ENCODE peak calls at places on chromosomes 11 and 22, in four cellular contexts. Y is fibroblast of lung; N is CD8-positive, alpha-beta memory T cell; Z is thoracic aorta. S is an unnamed sample.

GRCh38 chr11:82899191-82899820 is 924 bp downstream of the PRCP start:
- DNase-seq in Y (no peak), N (no peak), Z (no peak), S (no peak)

GRCh38 chr11:78657968-78658839 is 83.5 kb upstream of the NARS2 start:
- DNase-seq in Y (no peak), N (no peak), Z (no peak), S (no peak)

GRCh38 chr22:31569126-31569525 is 72.8 kb downstream of the SFI1 start:
- DNase-seq in Y (no peak), N (no peak), Z (no peak), S (no peak)

GRCh38 chr22:24807284-24807950 is 1.4 kb downstream of the SGSM1 start:
- DNase-seq in Y (peak; percentile 21), N (no peak), Z (peak; percentile 57), S (no peak)

GRCh38 chr22:19970479-19971275 is 29.1 kb upstream of the TXNRD2 start:
- DNase-seq in Y (peak; percentile 60), N (peak; percentile 82), Z (no peak), S (peak; percentile 54)

GRCh38 chr22:19717691-19718254 is 3.5 kb downstream of the SEPTIN5 start:
- DNase-seq in Y (peak; percentile 57), N (peak; percentile 80), Z (no peak), S (peak; percentile 65)

GRCh38 chr22:35215993-35216392 is 41.3 kb upstream of the HMGXB4 start:
- DNase-seq in Y (no peak), N (no peak), Z (no peak), S (no peak)

GRCh38 chr11:130940706-130941105 is 24.4 kb upstream of the SNX19 start:
- DNase-seq in Y (peak; percentile 65), N (no peak), Z (no peak), S (no peak)

GRCh38 chr11:67240575-67241389 is 25.5 kb upstream of the GRK2 start:
- DNase-seq in Y (peak; percentile 63), N (peak; percentile 90), Z (peak; percentile 54), S (peak; percentile 81)

GRCh38 chr11:5666396-5666780 is 18.5 kb downstream of the TRIM5 start:
- DNase-seq in Y (no peak), N (no peak), Z (no peak), S (no peak)

GRCh38 chr11:57072640-57073039 is 83.9 kb downstream of the OR5AK2 start:
- DNase-seq in Y (peak; percentile 98), N (no peak), Z (no peak), S (no peak)

GRCh38 chr11:26330255-26330654 is 1.7 kb upstream of the ANO3 start:
- DNase-seq in Y (no peak), N (no peak), Z (no peak), S (no peak)

GRCh38 chr22:41250127-41250526 is 9.4 kb upstream of the CHADL start:
- DNase-seq in Y (no peak), N (no peak), Z (no peak), S (no peak)

GRCh38 chr22:49866134-49866533 is 12.5 kb downstream of the ZBED4 start:
- DNase-seq in Y (no peak), N (no peak), Z (no peak), S (no peak)

GRCh38 chr22:46727813-46728364 is 10.2 kb downstream of the CERK start:
- DNase-seq in Y (no peak), N (no peak), Z (no peak), S (no peak)

GRCh38 chr11:122138759-122139594 is 23.0 kb upstream of the BLID start:
- DNase-seq in Y (no peak), N (no peak), Z (no peak), S (no peak)
- H3K4me1 ChIP-seq in Y (peaks cover 30% of the 10 kb centered on the region), N (no peaks in the 10 kb centered on the region), Z (peaks cover 19% of the 10 kb centered on the region), S (no peaks in the 10 kb centered on the region)

DNA sequence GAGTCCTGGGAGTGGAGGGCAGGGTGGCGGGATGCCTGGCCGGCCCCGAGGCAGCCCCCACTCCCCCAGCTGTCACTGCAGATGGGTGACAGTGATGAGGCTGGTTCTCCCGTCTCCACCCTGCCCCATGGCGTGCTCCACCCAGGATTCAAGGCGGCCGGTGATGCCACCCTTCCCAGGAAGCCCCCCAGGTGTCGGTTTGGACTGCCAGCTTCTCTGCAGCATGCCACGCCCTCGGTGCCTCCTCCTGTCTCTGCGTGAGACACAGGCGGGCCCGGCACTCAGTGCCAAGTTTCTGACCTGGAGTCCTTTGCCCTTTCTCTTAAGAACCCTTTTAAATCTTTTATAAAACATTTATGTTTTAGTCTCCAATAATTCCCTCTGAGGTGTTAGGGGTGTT is 71.5 kb downstream of the MPPED1 start:
- DNase-seq in Y (no peak), N (no peak), Z (no peak), S (no peak)
- H3K27ac ChIP-seq in Y (no peak overlapping the region), N (no peak overlapping the region), Z (no peak overlapping the region), S (no peak overlapping the region)

DNA sequence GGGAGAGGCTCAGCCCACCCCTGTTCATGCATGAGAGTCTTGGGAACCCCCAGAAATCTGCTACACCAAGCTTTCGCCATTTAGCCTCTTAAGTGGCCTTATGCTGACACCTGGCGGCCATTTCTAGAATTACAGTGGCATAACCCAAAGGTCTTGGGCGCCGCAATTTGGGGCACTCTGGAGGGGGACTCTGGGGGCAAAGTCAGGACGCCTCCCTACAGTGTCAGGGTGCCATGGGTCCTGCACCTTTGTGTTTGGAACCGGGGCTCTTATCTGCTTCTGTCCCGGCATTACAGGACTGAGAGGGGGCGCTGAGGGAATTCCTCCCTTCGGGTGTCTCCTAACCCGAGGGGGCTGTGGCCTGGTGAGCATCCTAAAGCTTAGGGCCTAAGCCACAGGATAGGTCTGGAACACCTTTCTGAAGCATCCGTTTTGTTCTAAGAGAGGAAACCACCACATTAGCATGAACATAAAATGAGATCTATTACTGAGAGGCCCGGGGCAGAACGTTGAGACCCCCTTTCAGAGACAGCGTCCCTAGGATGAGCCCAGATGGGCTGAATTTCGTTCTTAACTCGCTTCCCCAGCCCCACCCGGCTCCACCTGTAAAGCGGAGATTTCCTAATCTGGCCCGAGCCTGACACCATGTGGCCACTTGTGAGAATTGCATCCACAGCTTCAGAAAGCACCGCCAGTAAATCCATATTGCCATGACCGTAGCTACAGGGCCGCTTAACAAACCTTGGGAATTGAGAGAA is 9.3 kb downstream of the INS start:
- DNase-seq in Y (peak; percentile 71), N (peak; percentile 86), Z (peak; percentile 11), S (peak; percentile 64)
- H3K4me3 ChIP-seq in Y (no peak overlapping the region), N (peak overlapping the region; percentile 23), Z (no peak overlapping the region), S (peak overlapping the region; percentile 22)

GRCh38 chr11:108453207-108453835 is 14.0 kb downstream of the C11orf65 start:
- DNase-seq in Y (no peak), N (no peak), Z (no peak), S (no peak)
- H3K4me1 ChIP-seq in Y (no peaks in the 10 kb centered on the region), N (no peaks in the 10 kb centered on the region), Z (no peaks in the 10 kb centered on the region), S (no peaks in the 10 kb centered on the region)

S was measured in effector memory CD4-positive, alpha-beta T cell.